ENCODE peak calls at places on chromosomes 7 and 10, in six cellular contexts. One of them, this sample, is unnamed.

GRCh38 chr10:104300002-104300735 is 31.2 kb downstream of the GSTO2 start:
- DNase-seq in fibroblast of mammary gland: peak; percentile 100
- DNase-seq in RWPE1: no peak
- DNase-seq in HEK293T: no peak
- DNase-seq in left ventricle myocardium inferior: no peak
- DNase-seq in NCI-H1694 treated with DMSO at 0.1 percent for 48 hours: no peak
- DNase-seq in this sample: no peak

GRCh38 chr7:18179058-18179457 is 151.4 kb upstream of the PRPS1L1 start:
- DNase-seq in left ventricle myocardium inferior: no peak
- DNase-seq in fibroblast of mammary gland: no peak
- DNase-seq in HEK293T: no peak
- DNase-seq in NCI-H1694 treated with DMSO at 0.1 percent for 48 hours: no peak
- DNase-seq in RWPE1: no peak
- DNase-seq in this sample: no peak

GRCh38 chr7:157021893-157022680 is 11.6 kb upstream of the MNX1 start:
- DNase-seq in HEK293T: no peak
- DNase-seq in RWPE1: no peak
- DNase-seq in left ventricle myocardium inferior: no peak
- DNase-seq in fibroblast of mammary gland: no peak
- DNase-seq in NCI-H1694 treated with DMSO at 0.1 percent for 48 hours: no peak
- DNase-seq in this sample: no peak

GRCh38 chr10:11511325-11511724 is 100.1 kb downstream of the USP6NL start:
- DNase-seq in NCI-H1694 treated with DMSO at 0.1 percent for 48 hours: no peak
- DNase-seq in HEK293T: no peak
- DNase-seq in RWPE1: no peak
- DNase-seq in left ventricle myocardium inferior: no peak
- DNase-seq in fibroblast of mammary gland: no peak
- DNase-seq in this sample: no peak

GRCh38 chr10:117221156-117221711 is 19.7 kb upstream of the SLC18A2 start:
- DNase-seq in fibroblast of mammary gland: peak; percentile 31
- DNase-seq in NCI-H1694 treated with DMSO at 0.1 percent for 48 hours: no peak
- DNase-seq in left ventricle myocardium inferior: no peak
- DNase-seq in HEK293T: no peak
- DNase-seq in RWPE1: peak; percentile 66
- DNase-seq in this sample: no peak

GRCh38 chr7:265192-265997 is 24.6 kb upstream of the FOXL3 start:
- DNase-seq in HEK293T: no peak
- DNase-seq in RWPE1: no peak
- DNase-seq in left ventricle myocardium inferior: no peak
- DNase-seq in fibroblast of mammary gland: no peak
- DNase-seq in NCI-H1694 treated with DMSO at 0.1 percent for 48 hours: no peak
- DNase-seq in this sample: peak; percentile 39

GRCh38 chr7:27164381-27165088 is 802 bp downstream of the HOXA9 start:
- DNase-seq in HEK293T: no peak
- DNase-seq in NCI-H1694 treated with DMSO at 0.1 percent for 48 hours: no peak
- DNase-seq in RWPE1: no peak
- DNase-seq in left ventricle myocardium inferior: peak; percentile 14
- DNase-seq in fibroblast of mammary gland: peak; percentile 33
- DNase-seq in this sample: peak; percentile 54

GRCh38 chr10:5555881-5556280 is 31.1 kb downstream of the CALML3 start:
- DNase-seq in RWPE1: no peak
- DNase-seq in left ventricle myocardium inferior: no peak
- DNase-seq in fibroblast of mammary gland: no peak
- DNase-seq in HEK293T: no peak
- DNase-seq in NCI-H1694 treated with DMSO at 0.1 percent for 48 hours: no peak
- DNase-seq in this sample: peak; percentile 6

GRCh38 chr10:3778708-3779108 is 6.3 kb downstream of the KLF6 start:
- DNase-seq in NCI-H1694 treated with DMSO at 0.1 percent for 48 hours: no peak
- DNase-seq in RWPE1: no peak
- DNase-seq in left ventricle myocardium inferior: no peak
- DNase-seq in fibroblast of mammary gland: peak; percentile 36
- DNase-seq in HEK293T: no peak
- DNase-seq in this sample: no peak

GRCh38 chr7:128794020-128794419 is 2.3 kb downstream of the CCDC136 start:
- DNase-seq in fibroblast of mammary gland: no peak
- DNase-seq in RWPE1: no peak
- DNase-seq in HEK293T: no peak
- DNase-seq in NCI-H1694 treated with DMSO at 0.1 percent for 48 hours: no peak
- DNase-seq in left ventricle myocardium inferior: no peak
- DNase-seq in this sample: no peak